ENCODE peak calls at places on chromosome 5, in four cellular contexts. X is ovary, K is pancreas, Z is hepatocyte. S is an unnamed sample.

GRCh38 chr5:13739462-13739861 is 205.0 kb downstream of the DNAH5 start:
- DNase-seq in X (no peak), K (no peak), Z (no peak), S (no peak)

GRCh38 chr5:178818094-178818493 is 41.7 kb upstream of the ZNF354B start:
- DNase-seq in X (no peak), K (no peak), Z (peak; percentile 23), S (no peak)

GRCh38 chr5:166948679-166949078 is 1342.8 kb upstream of the WWC1 start:
- DNase-seq in X (no peak), K (no peak), Z (no peak), S (no peak)

GRCh38 chr5:148790545-148791333 is 35.7 kb upstream of the ADRB2 start:
- DNase-seq in X (no peak), K (no peak), Z (no peak), S (no peak)

GRCh38 chr5:156414381-156414780 is 87.4 kb downstream of the SGCD start:
- DNase-seq in X (no peak), K (no peak), Z (no peak), S (no peak)

GRCh38 chr5:110807174-110807573 is 68.4 kb downstream of the SLC25A46 start:
- DNase-seq in X (peak; percentile 43), K (no peak), Z (peak; percentile 4), S (peak; percentile 37)

GRCh38 chr5:37792976-37793328 is 46.9 kb downstream of the GDNF start:
- DNase-seq in X (no peak), K (no peak), Z (no peak), S (no peak)

GRCh38 chr5:102152906-102153787 is 142.9 kb downstream of the SLCO4C1 start:
- DNase-seq in X (no peak), K (no peak), Z (peak; percentile 58), S (no peak)

GRCh38 chr5:149251546-149251945 is 20.1 kb upstream of the AFAP1L1 start:
- DNase-seq in X (no peak), K (no peak), Z (no peak), S (no peak)

GRCh38 chr5:142253938-142254895 is 70.6 kb downstream of the SPRY4 start:
- DNase-seq in X (no peak), K (no peak), Z (no peak), S (no peak)

GRCh38 chr5:110377411-110378392 is 348.8 kb downstream of the TMEM232 start:
- DNase-seq in X (no peak), K (no peak), Z (peak; percentile 17), S (no peak)

GRCh38 chr5:168300377-168301182 is 9.1 kb downstream of the WWC1 start:
- DNase-seq in X (no peak), K (peak; percentile 65), Z (peak; percentile 3), S (no peak)

GRCh38 chr5:168772466-168772961 is 193.3 kb upstream of the PANK3 start:
- DNase-seq in X (no peak), K (no peak), Z (no peak), S (no peak)

GRCh38 chr5:102450313-102450990 is 48.3 kb downstream of the SLCO6A1 start:
- DNase-seq in X (no peak), K (no peak), Z (no peak), S (no peak)

GRCh38 chr5:158928405-158928804 is 171.3 kb downstream of the EBF1 start:
- DNase-seq in X (no peak), K (no peak), Z (no peak), S (no peak)

GRCh38 chr5:54214747-54215146 is 95.6 kb downstream of the ARL15 start:
- DNase-seq in X (no peak), K (no peak), Z (no peak), S (no peak)

GRCh38 chr5:124868661-124869060 is 122.2 kb upstream of the ZNF608 start:
- DNase-seq in X (no peak), K (no peak), Z (no peak), S (no peak)

GRCh38 chr5:150270546-150271295 is 18.9 kb downstream of the CAMK2A start:
- DNase-seq in X (peak; percentile 50), K (peak; percentile 80), Z (no peak), S (no peak)

GRCh38 chr5:177350776-177351391 is 584 bp downstream of the LMAN2 start:
- DNase-seq in X (no peak), K (peak; percentile 43), Z (no peak), S (no peak)

GRCh38 chr5:91123896-91124295 is 259.2 kb downstream of the ARRDC3 start:
- DNase-seq in X (no peak), K (no peak), Z (no peak), S (no peak)

GRCh38 chr5:34957299-34957698 is 27.9 kb downstream of the DNAJC21 start:
- DNase-seq in X (no peak), K (no peak), Z (no peak), S (no peak)

GRCh38 chr5:175855041-175855720 is 16.2 kb upstream of the CPLX2 start:
- DNase-seq in X (no peak), K (no peak), Z (no peak), S (no peak)

GRCh38 chr5:173325091-173325698 is 3.0 kb downstream of the STC2 start:
- DNase-seq in X (no peak), K (no peak), Z (no peak), S (no peak)

GRCh38 chr5:137666109-137666850 is 69.6 kb downstream of the KLHL3 start:
- DNase-seq in X (no peak), K (peak; percentile 37), Z (no peak), S (no peak)

GRCh38 chr5:36982146-36982545 is 105.6 kb downstream of the NIPBL start:
- DNase-seq in X (no peak), K (no peak), Z (no peak), S (no peak)

GRCh38 chr5:125257057-125257970 is 510.9 kb upstream of the ZNF608 start:
- DNase-seq in X (no peak), K (no peak), Z (no peak), S (no peak)

GRCh38 chr5:8606231-8606630 is 737.3 kb downstream of the MTRR start:
- DNase-seq in X (no peak), K (no peak), Z (no peak), S (no peak)

GRCh38 chr5:158875272-158875679 is 224.4 kb downstream of the EBF1 start:
- DNase-seq in X (no peak), K (no peak), Z (no peak), S (no peak)

GRCh38 chr5:87541033-87541432 is 128.3 kb upstream of the CCNH start:
- DNase-seq in X (peak; percentile 73), K (peak; percentile 39), Z (peak; percentile 46), S (peak; percentile 48)

GRCh38 chr5:79742549-79743136 is 53.0 kb downstream of the CMYA5 start:
- DNase-seq in X (no peak), K (no peak), Z (no peak), S (no peak)

GRCh38 chr5:14676320-14676719 is 11.8 kb downstream of the OTULIN start:
- DNase-seq in X (no peak), K (peak; percentile 47), Z (no peak), S (no peak)

GRCh38 chr5:173435543-173435942 is 107.3 kb upstream of the STC2 start:
- DNase-seq in X (no peak), K (no peak), Z (no peak), S (no peak)

GRCh38 chr5:155938051-155938450 is 388.9 kb upstream of the SGCD start:
- DNase-seq in X (no peak), K (no peak), Z (no peak), S (no peak)

GRCh38 chr5:142176255-142176654 is 67.7 kb downstream of the NDFIP1 start:
- DNase-seq in X (no peak), K (no peak), Z (no peak), S (no peak)

GRCh38 chr5:168177831-168178450 is 113.5 kb upstream of the WWC1 start:
- DNase-seq in X (no peak), K (no peak), Z (no peak), S (peak; percentile 38)

GRCh38 chr5:145708169-145708568 is 127.0 kb downstream of the PRELID2 start:
- DNase-seq in X (no peak), K (no peak), Z (no peak), S (no peak)

DNA sequence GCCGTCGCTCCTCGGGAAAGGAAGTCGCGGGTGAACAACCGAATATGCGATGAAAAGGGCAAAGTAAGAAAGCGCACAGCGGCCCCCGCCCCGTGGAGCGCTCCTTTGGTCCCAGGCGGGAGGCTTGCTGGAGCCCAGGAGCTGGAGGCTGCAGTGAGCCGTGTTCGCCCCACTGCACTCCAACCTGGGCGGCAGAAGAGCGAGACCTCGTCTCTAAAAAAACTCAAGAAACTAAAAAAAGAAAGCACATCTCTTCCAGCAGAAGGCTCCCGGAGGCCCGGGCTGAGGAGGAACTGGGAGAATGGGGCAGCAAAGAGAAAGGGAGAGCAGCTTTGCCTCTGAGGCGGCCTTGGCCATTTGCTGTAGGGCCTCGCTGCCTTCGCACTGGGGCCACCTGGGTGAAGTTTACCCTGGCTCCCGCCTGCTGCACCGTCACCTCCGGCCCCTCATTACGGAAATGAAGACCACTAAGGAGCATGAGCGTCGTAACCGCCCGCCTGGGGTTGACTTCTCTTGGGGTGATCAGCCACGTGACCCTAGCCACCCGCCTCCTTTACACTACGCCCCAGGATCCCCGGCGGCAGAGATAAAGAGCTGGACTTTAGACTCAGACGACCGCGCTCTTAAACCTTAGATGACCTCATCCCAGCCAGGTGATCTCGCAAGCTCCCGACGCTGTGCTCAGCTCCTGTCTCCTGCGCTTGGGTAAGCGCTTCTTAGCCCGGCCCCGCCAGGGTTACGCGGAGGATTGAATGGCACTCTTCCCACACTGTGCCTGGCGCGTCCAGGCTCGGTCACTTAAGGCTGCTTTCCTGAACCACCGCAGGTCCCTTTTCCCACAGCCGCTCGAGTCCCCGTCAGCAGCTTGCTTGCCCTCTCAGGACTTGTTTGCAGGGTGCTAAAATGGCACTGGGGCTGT is 108.1 kb upstream of the LARP1 start:
- DNase-seq in X (peak; percentile 47), K (peak; percentile 79), Z (peak; percentile 93), S (peak; percentile 38)
- H3K27ac ChIP-seq in X (no peak overlapping the region), K (peak overlapping the region; percentile 80), Z (peak overlapping the region; percentile 81), S (no peak overlapping the region)

DNA sequence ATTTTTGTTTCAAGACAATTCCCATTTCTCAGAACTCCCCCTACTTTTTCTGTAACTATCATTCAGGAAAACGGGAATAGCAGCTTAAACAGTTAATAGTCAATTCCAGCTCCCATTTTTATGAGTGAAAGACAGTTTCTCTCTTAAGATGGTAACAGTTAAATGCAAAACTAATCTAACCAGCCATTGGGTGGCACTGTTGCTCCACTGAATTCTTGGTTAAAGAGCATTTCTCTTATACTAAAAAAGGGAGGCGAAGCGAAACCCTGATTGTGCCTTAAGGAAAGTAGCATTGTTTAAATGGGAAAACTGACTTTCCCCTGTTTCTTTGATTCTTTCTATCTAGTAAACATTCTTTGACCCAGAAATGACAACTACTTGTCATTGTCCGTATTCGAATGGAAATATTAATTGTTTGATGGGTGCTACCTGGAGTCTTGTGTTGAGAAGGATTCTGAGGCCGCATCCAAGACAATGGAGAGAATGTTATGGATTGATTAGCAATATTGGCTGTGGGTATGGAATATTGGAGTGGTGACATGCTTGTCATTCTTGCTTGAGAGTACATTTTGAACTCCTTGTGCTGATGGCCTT is 507.8 kb downstream of the MAT2B start:
- DNase-seq in X (no peak), K (peak; percentile 66), Z (peak; percentile 80), S (no peak)
- TF ChIP-seq CTCF in X (no peak), K (peak; percentile 24), Z (peak; percentile 78), S (peak; percentile 73)

GRCh38 chr5:170611446-170612088 is 107.7 kb downstream of the KCNIP1 start:
- DNase-seq in X (no peak), K (no peak), Z (peak; percentile 29), S (no peak)

GRCh38 chr5:170612256-170612656 is 108.4 kb downstream of the KCNIP1 start:
- DNase-seq in X (no peak), K (no peak), Z (no peak), S (no peak)

GRCh38 chr5:170617519-170618218 is 113.8 kb downstream of the KCNIP1 start:
- DNase-seq in X (no peak), K (no peak), Z (no peak), S (no peak)

GRCh38 chr5:170619869-170620268 is 116.0 kb downstream of the KCNIP1 start:
- DNase-seq in X (no peak), K (no peak), Z (no peak), S (no peak)

GRCh38 chr5:170614071-170614490 is 110.3 kb downstream of the KCNIP1 start:
- DNase-seq in X (no peak), K (no peak), Z (no peak), S (no peak)
- H3K4me1 ChIP-seq in X (peaks cover 1% of the 10 kb centered on the region), K (no peaks in the 10 kb centered on the region), Z (no peaks in the 10 kb centered on the region), S (peaks cover 5% of the 10 kb centered on the region)

GRCh38 chr5:113082547-113082905 is 105.9 kb downstream of the DCP2 start:
- DNase-seq in X (no peak), K (no peak), Z (no peak), S (no peak)
- H3K27ac ChIP-seq in X (no peak overlapping the region), K (no peak overlapping the region), Z (no peak overlapping the region), S (no peak overlapping the region)